ENCODE peak calls at places on chromosomes 12 and 14, in nine cellular contexts. M is stimulated activated CD4-positive, alpha-beta T cell treated with anti-CD3 and anti-CD28 coated beads, Interleukin-1b, Interleukin-23, amount 100 ng/mL, for 48 hours; O is RWPE1; K is RCC 7860; W is GM04504; E is HFFc6; A is pons; N is T-helper 17 cell; L is stimulated activated CD8-positive, alpha-beta memory T cell treated with anti-CD3 and anti-CD28 coated beads, Interleukin-12 subunit alpha, Interleukin-12 subunit beta, amount 100 ng/mL, for 4 hours. T is an unnamed sample.

GRCh38 chr12:119328111-119328510 is 6.4 kb upstream of the CCDC60 start:
- DNase-seq in O (no peak), E (no peak), K (no peak), A (no peak), L (no peak), W (no peak), M (no peak), N (no peak), T (no peak)

GRCh38 chr12:107271523-107271922 is 178.2 kb upstream of the CRY1 start:
- DNase-seq in O (no peak), W (no peak), L (no peak), E (no peak), A (no peak), M (no peak), K (no peak), N (no peak), T (no peak)

GRCh38 chr12:57902371-57903042 is 38.9 kb upstream of the ATP23 start:
- DNase-seq in K (no peak), M (no peak), O (no peak), N (no peak), E (peak; percentile 13), A (no peak), W (no peak), L (no peak), T (no peak)

GRCh38 chr12:114291389-114292075 is 114.4 kb downstream of the TBX5 start:
- DNase-seq in K (no peak), E (no peak), W (no peak), O (no peak), N (no peak), M (no peak), A (no peak), L (no peak), T (no peak)

GRCh38 chr12:47740536-47741339 is 15.4 kb upstream of the ENDOU start:
- DNase-seq in A (no peak), E (no peak), O (no peak), W (no peak), M (no peak), L (no peak), K (no peak), N (no peak), T (no peak)

GRCh38 chr12:15001733-15002471 is 29.1 kb downstream of the PDE6H start:
- DNase-seq in N (no peak), O (no peak), A (peak; percentile 45), E (no peak), W (no peak), L (no peak), K (no peak), M (no peak), T (no peak)

GRCh38 chr14:34620115-34620514 is 9.8 kb downstream of the SNX6 start:
- DNase-seq in L (no peak), W (no peak), K (no peak), O (no peak), A (no peak), N (no peak), M (no peak), E (no peak), T (no peak)

GRCh38 chr14:54574528-54574927 is 7.6 kb downstream of the SAMD4A start:
- DNase-seq in K (no peak), A (no peak), O (no peak), W (no peak), M (no peak), L (no peak), E (no peak), N (no peak), T (no peak)

GRCh38 chr12:27521066-27521465 is 2.9 kb upstream of the PPFIBP1 start:
- DNase-seq in W (no peak), O (no peak), K (no peak), M (no peak), N (no peak), E (no peak), L (no peak), A (peak; percentile 64), T (no peak)

GRCh38 chr14:86574026-86574777 is 1044.3 kb downstream of the FLRT2 start:
- DNase-seq in K (peak; percentile 38), N (no peak), L (no peak), O (no peak), M (no peak), E (peak; percentile 30), A (no peak), W (peak; percentile 28), T (no peak)

GRCh38 chr14:71591929-71592328 is 340.3 kb upstream of the RGS6 start:
- DNase-seq in E (peak; percentile 79), A (no peak), L (no peak), M (peak; percentile 16), W (no peak), O (peak; percentile 31), K (peak; percentile 38), N (no peak), T (no peak)

GRCh38 chr12:46661161-46661845 is 164.5 kb downstream of the SLC38A4 start:
- DNase-seq in N (no peak), M (no peak), O (no peak), W (peak; percentile 57), L (no peak), K (peak; percentile 62), E (peak; percentile 88), A (peak; percentile 89), T (no peak)

GRCh38 chr14:77181603-77182437 is at the start of gene TMEM63C:
- DNase-seq in A (no peak), L (peak; percentile 39), E (no peak), O (peak; percentile 86), K (no peak), W (no peak), M (peak; percentile 76), N (peak; percentile 27), T (no peak)

GRCh38 chr12:121811434-121812319 is 7.9 kb downstream of the SETD1B start:
- DNase-seq in L (peak; percentile 63), M (peak; percentile 60), O (no peak), E (peak; percentile 51), K (peak; percentile 52), W (no peak), A (no peak), N (peak; percentile 73), T (no peak)

GRCh38 chr12:95995238-95996031 is 709 bp downstream of the HAL start:
- DNase-seq in L (no peak), K (no peak), M (no peak), E (no peak), N (no peak), A (no peak), W (no peak), O (no peak), T (no peak)

GRCh38 chr12:82862069-82862841 is 175.5 kb downstream of the TMTC2 start:
- DNase-seq in W (peak; percentile 27), A (no peak), E (peak; percentile 3), M (no peak), K (no peak), O (no peak), N (no peak), L (no peak), T (no peak)

GRCh38 chr14:95156765-95157194 is 549 bp downstream of the DICER1 start:
- DNase-seq in K (no peak), A (peak; percentile 40), W (peak; percentile 14), M (peak; percentile 36), O (peak; percentile 31), N (peak; percentile 21), E (no peak), L (peak; percentile 17), T (peak; percentile 50)

GRCh38 chr12:26241095-26241494 is 45.7 kb downstream of the SSPN start:
- DNase-seq in L (no peak), O (no peak), K (no peak), A (no peak), E (no peak), W (no peak), N (no peak), M (no peak), T (no peak)

GRCh38 chr12:88993655-88994054 is 358.6 kb downstream of the DUSP6 start:
- DNase-seq in A (peak; percentile 78), M (no peak), W (peak; percentile 40), O (peak; percentile 30), K (peak; percentile 58), E (peak; percentile 59), N (no peak), L (no peak), T (no peak)

GRCh38 chr14:92731622-92732021 is 16.8 kb downstream of the LGMN start:
- DNase-seq in E (no peak), N (no peak), K (no peak), M (no peak), A (no peak), W (no peak), L (no peak), O (no peak), T (no peak)

GRCh38 chr14:77103954-77104353 is 5.9 kb downstream of the CIPC start:
- DNase-seq in E (no peak), N (no peak), K (no peak), M (no peak), L (no peak), O (no peak), W (no peak), A (peak; percentile 40), T (no peak)

GRCh38 chr12:79645235-79645630 is 45.5 kb downstream of the PAWR start:
- DNase-seq in W (no peak), K (no peak), E (no peak), M (no peak), O (no peak), A (no peak), N (no peak), L (no peak), T (no peak)

GRCh38 chr12:43540474-43540873 is 11.5 kb downstream of the ADAMTS20 start:
- DNase-seq in A (no peak), N (no peak), K (no peak), E (no peak), O (no peak), W (no peak), L (no peak), M (no peak), T (no peak)

GRCh38 chr12:91896725-91897515 is 248.7 kb downstream of the BTG1 start:
- DNase-seq in A (no peak), O (no peak), W (no peak), N (no peak), K (no peak), L (no peak), M (no peak), E (no peak), T (no peak)

GRCh38 chr14:38948171-38948570 is 154.9 kb downstream of the SEC23A start:
- DNase-seq in O (no peak), K (no peak), W (no peak), A (peak; percentile 99), M (no peak), E (peak; percentile 29), N (no peak), L (no peak), T (no peak)

GRCh38 chr12:109621864-109622485 is 48.4 kb downstream of the MVK start:
- DNase-seq in E (no peak), O (no peak), N (no peak), M (no peak), K (no peak), W (no peak), L (no peak), A (no peak), T (no peak)

GRCh38 chr14:32019271-32019670 is 57.8 kb upstream of the ARHGAP5 start:
- DNase-seq in L (no peak), K (no peak), E (no peak), W (no peak), N (no peak), M (no peak), A (peak; percentile 46), O (no peak), T (no peak)

GRCh38 chr12:80187660-80188090 is 88.3 kb downstream of the OTOGL start:
- DNase-seq in A (no peak), W (peak; percentile 24), L (no peak), E (peak; percentile 34), N (no peak), K (peak; percentile 64), O (no peak), M (peak; percentile 2), T (no peak)

GRCh38 chr14:100428727-100429126 is 105.6 kb downstream of the SLC25A47 start:
- DNase-seq in A (no peak), W (no peak), E (no peak), N (no peak), O (no peak), K (peak; percentile 13), M (peak; percentile 36), L (no peak), T (no peak)

GRCh38 chr14:92572050-92572449 is 58.5 kb downstream of the RIN3 start:
- DNase-seq in N (no peak), W (no peak), E (no peak), A (no peak), O (no peak), M (no peak), L (no peak), K (no peak), T (no peak)

GRCh38 chr14:26960049-26960688 is 362.3 kb upstream of the NOVA1 start:
- DNase-seq in M (no peak), K (no peak), W (no peak), N (no peak), L (no peak), A (no peak), E (no peak), O (no peak), T (no peak)

T was measured in CD14-positive monocyte.